ENCODE peak calls at places on chromosomes 6 and 20, in six cellular contexts. One of them, this sample, is unnamed.

GRCh38 chr6:158474961-158475343 is 84.9 kb upstream of the TMEM181 start:
- DNase-seq in K562: no peak
- DNase-seq in HCT116: no peak
- DNase-seq in spleen: no peak
- DNase-seq in upper lobe of left lung: no peak
- DNase-seq in sigmoid colon: no peak
- DNase-seq in this sample: no peak

GRCh38 chr6:4928426-4928825 is 75.4 kb downstream of the RPP40 start:
- DNase-seq in K562: peak
- DNase-seq in HCT116: no peak
- DNase-seq in spleen: no peak
- DNase-seq in upper lobe of left lung: no peak
- DNase-seq in sigmoid colon: no peak
- DNase-seq in this sample: no peak

GRCh38 chr6:169167581-169168301 is 85.9 kb downstream of the THBS2 start:
- DNase-seq in K562: no peak
- DNase-seq in HCT116: peak
- DNase-seq in spleen: no peak
- DNase-seq in upper lobe of left lung: no peak
- DNase-seq in sigmoid colon: peak
- DNase-seq in this sample: no peak

GRCh38 chr20:46914789-46915359 is 20.2 kb downstream of the EYA2 start:
- DNase-seq in K562: no peak
- DNase-seq in HCT116: no peak
- DNase-seq in spleen: no peak
- DNase-seq in upper lobe of left lung: no peak
- DNase-seq in sigmoid colon: peak
- DNase-seq in this sample: no peak

GRCh38 chr6:46233131-46233530 is 62.4 kb upstream of the ENPP5 start:
- DNase-seq in K562: no peak
- DNase-seq in HCT116: no peak
- DNase-seq in spleen: no peak
- DNase-seq in upper lobe of left lung: no peak
- DNase-seq in sigmoid colon: no peak
- DNase-seq in this sample: no peak

GRCh38 chr6:84151669-84152068 is 75.8 kb downstream of the CEP162 start:
- DNase-seq in K562: no peak
- DNase-seq in HCT116: no peak
- DNase-seq in spleen: no peak
- DNase-seq in upper lobe of left lung: no peak
- DNase-seq in sigmoid colon: no peak
- DNase-seq in this sample: no peak

GRCh38 chr6:145569140-145569539 is 166.2 kb downstream of the EPM2A start:
- DNase-seq in K562: no peak
- DNase-seq in HCT116: no peak
- DNase-seq in spleen: no peak
- DNase-seq in upper lobe of left lung: no peak
- DNase-seq in sigmoid colon: no peak
- DNase-seq in this sample: no peak

GRCh38 chr6:89221971-89222887 is 5.1 kb upstream of the GABRR1 start:
- DNase-seq in K562: no peak
- DNase-seq in HCT116: no peak
- DNase-seq in spleen: no peak
- DNase-seq in upper lobe of left lung: no peak
- DNase-seq in sigmoid colon: no peak
- DNase-seq in this sample: no peak

GRCh38 chr20:21496452-21496851 is 17.4 kb downstream of the NKX2-2 start:
- DNase-seq in K562: no peak
- DNase-seq in HCT116: no peak
- DNase-seq in spleen: no peak
- DNase-seq in upper lobe of left lung: no peak
- DNase-seq in sigmoid colon: no peak
- DNase-seq in this sample: no peak

GRCh38 chr6:113969888-113970807 is 800 bp downstream of the HDAC2 start:
- DNase-seq in K562: peak
- DNase-seq in HCT116: no peak
- DNase-seq in spleen: peak
- DNase-seq in upper lobe of left lung: peak
- DNase-seq in sigmoid colon: peak
- DNase-seq in this sample: peak

GRCh38 chr6:4466769-4467480 is 309.3 kb upstream of the CDYL start:
- DNase-seq in K562: no peak
- DNase-seq in HCT116: no peak
- DNase-seq in spleen: no peak
- DNase-seq in upper lobe of left lung: no peak
- DNase-seq in sigmoid colon: no peak
- DNase-seq in this sample: no peak

GRCh38 chr6:7543761-7544424 is 2.4 kb downstream of the DSP start:
- DNase-seq in K562: no peak
- DNase-seq in HCT116: no peak
- DNase-seq in spleen: no peak
- DNase-seq in upper lobe of left lung: no peak
- DNase-seq in sigmoid colon: no peak
- DNase-seq in this sample: no peak

GRCh38 chr20:50282592-50283241 is 92.1 kb downstream of the CEBPB start:
- DNase-seq in K562: no peak
- DNase-seq in HCT116: no peak
- DNase-seq in spleen: no peak
- DNase-seq in upper lobe of left lung: no peak
- DNase-seq in sigmoid colon: no peak
- DNase-seq in this sample: no peak

GRCh38 chr6:4808396-4808795 is 32.2 kb downstream of the CDYL start:
- DNase-seq in K562: no peak
- DNase-seq in HCT116: no peak
- DNase-seq in spleen: no peak
- DNase-seq in upper lobe of left lung: no peak
- DNase-seq in sigmoid colon: no peak
- DNase-seq in this sample: no peak

GRCh38 chr6:125203395-125203794 is 49.8 kb downstream of the TPD52L1 start:
- DNase-seq in K562: peak
- DNase-seq in HCT116: no peak
- DNase-seq in spleen: no peak
- DNase-seq in upper lobe of left lung: no peak
- DNase-seq in sigmoid colon: no peak
- DNase-seq in this sample: no peak

GRCh38 chr6:84667252-84668213 is 96.9 kb downstream of the TBX18 start:
- DNase-seq in K562: no peak
- DNase-seq in HCT116: no peak
- DNase-seq in spleen: no peak
- DNase-seq in upper lobe of left lung: no peak
- DNase-seq in sigmoid colon: no peak
- DNase-seq in this sample: no peak

GRCh38 chr6:38847497-38847896 is 132.4 kb downstream of the DNAH8 start:
- DNase-seq in K562: no peak
- DNase-seq in HCT116: no peak
- DNase-seq in spleen: no peak
- DNase-seq in upper lobe of left lung: no peak
- DNase-seq in sigmoid colon: no peak
- DNase-seq in this sample: no peak

GRCh38 chr6:112665815-112666214 is 318.7 kb downstream of the RFPL4B start:
- DNase-seq in K562: no peak
- DNase-seq in HCT116: no peak
- DNase-seq in spleen: no peak
- DNase-seq in upper lobe of left lung: no peak
- DNase-seq in sigmoid colon: no peak
- DNase-seq in this sample: no peak

GRCh38 chr20:39390186-39390585 is 428.0 kb downstream of the DHX35 start:
- DNase-seq in K562: no peak
- DNase-seq in HCT116: no peak
- DNase-seq in spleen: no peak
- DNase-seq in upper lobe of left lung: no peak
- DNase-seq in sigmoid colon: no peak
- DNase-seq in this sample: no peak

GRCh38 chr20:63900373-63900772 is 5.4 kb downstream of the DNAJC5 start:
- DNase-seq in K562: no peak
- DNase-seq in HCT116: no peak
- DNase-seq in spleen: no peak
- DNase-seq in upper lobe of left lung: no peak
- DNase-seq in sigmoid colon: no peak
- DNase-seq in this sample: no peak

GRCh38 chr6:11653028-11653583 is 115.6 kb downstream of the TMEM170B start:
- DNase-seq in K562: peak
- DNase-seq in HCT116: no peak
- DNase-seq in spleen: no peak
- DNase-seq in upper lobe of left lung: no peak
- DNase-seq in sigmoid colon: no peak
- DNase-seq in this sample: no peak

GRCh38 chr6:118932421-118932820 is 2.5 kb downstream of the MCM9 start:
- DNase-seq in K562: no peak
- DNase-seq in HCT116: no peak
- DNase-seq in spleen: no peak
- DNase-seq in upper lobe of left lung: no peak
- DNase-seq in sigmoid colon: no peak
- DNase-seq in this sample: no peak

GRCh38 chr6:97059473-97059872 is 134.9 kb downstream of the KLHL32 start:
- DNase-seq in K562: peak
- DNase-seq in HCT116: peak
- DNase-seq in spleen: no peak
- DNase-seq in upper lobe of left lung: no peak
- DNase-seq in sigmoid colon: no peak
- DNase-seq in this sample: no peak

GRCh38 chr6:42313038-42313437 is 95.4 kb upstream of the MRPS10 start:
- DNase-seq in K562: no peak
- DNase-seq in HCT116: no peak
- DNase-seq in spleen: no peak
- DNase-seq in upper lobe of left lung: no peak
- DNase-seq in sigmoid colon: no peak
- DNase-seq in this sample: no peak

GRCh38 chr6:135796884-135797283 is 54.6 kb upstream of the PDE7B start:
- DNase-seq in K562: no peak
- DNase-seq in HCT116: no peak
- DNase-seq in spleen: no peak
- DNase-seq in upper lobe of left lung: no peak
- DNase-seq in sigmoid colon: no peak
- DNase-seq in this sample: no peak

DNA sequence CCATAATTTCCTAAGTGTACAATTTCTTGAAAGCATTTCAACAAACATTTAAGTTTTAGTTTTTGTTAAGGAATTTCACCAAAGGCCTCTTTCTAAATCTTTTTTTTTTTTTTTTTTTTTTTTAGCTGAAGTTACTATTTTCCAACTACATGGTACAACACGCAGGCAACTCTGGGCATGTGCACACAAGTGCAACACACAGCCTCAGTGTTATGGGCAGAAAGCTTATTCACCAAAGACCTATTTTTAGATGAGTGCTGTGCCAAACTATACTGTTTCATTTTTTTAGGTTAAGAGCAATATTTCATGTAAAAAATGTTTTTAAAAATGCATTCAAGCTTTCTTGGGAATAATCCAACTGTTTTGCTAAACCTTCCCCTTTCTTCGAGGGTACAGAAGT is 42.0 kb upstream of the MAP3K4 start:
- DNase-seq in K562: no peak
- DNase-seq in HCT116: no peak
- DNase-seq in spleen: no peak
- DNase-seq in upper lobe of left lung: no peak
- DNase-seq in sigmoid colon: no peak
- DNase-seq in this sample: peak
- H3K4me3 ChIP-seq in K562: no peak
- H3K4me3 ChIP-seq in HCT116: no peak
- H3K4me3 ChIP-seq in spleen: no peak
- H3K4me3 ChIP-seq in upper lobe of left lung: no peak
- H3K4me3 ChIP-seq in sigmoid colon: no peak
- H3K4me3 ChIP-seq in this sample: no peak

DNA sequence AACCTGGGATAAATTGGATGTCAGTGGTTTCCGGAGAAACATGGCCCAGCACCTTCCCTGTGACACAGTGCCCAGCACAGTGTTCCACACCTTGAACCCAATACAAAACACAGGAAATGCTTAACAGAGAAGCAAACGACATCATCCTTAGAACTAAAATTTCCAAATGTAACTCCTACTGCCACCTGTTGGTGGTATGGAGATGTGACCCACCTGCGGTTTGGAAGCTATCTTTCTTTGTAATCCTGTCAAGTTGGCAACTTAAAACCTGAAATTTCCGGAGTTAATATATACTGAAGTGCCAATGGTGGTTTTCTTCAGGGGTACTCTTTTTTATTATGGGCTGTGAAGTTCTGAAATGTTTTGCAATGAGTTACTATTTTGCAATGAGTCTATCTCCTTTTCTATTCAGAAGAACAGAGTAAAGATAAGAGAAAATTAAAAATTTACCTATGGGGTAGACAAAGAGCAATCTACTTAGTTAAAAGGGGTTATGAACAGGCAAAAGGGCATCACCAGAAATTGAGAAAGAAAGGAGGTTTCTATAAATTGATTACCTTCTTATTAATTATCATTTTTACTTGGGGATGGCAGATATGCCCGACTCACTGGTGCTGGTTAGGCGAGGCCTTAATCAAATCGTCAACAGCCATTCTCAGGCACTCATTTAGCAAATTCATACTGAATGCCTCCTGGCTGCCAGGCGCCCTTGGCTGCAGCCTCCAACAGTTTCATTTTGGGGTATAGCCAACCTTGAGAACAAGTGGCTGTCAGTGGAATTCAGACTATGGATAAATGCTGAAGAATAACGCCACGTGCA is 658.6 kb downstream of the PTPRT start:
- DNase-seq in K562: peak
- DNase-seq in HCT116: no peak
- DNase-seq in spleen: no peak
- DNase-seq in upper lobe of left lung: no peak
- DNase-seq in sigmoid colon: no peak
- DNase-seq in this sample: no peak
- TF ChIP-seq CTCF in K562: peak
- TF ChIP-seq CTCF in HCT116: peak
- TF ChIP-seq CTCF in spleen: peak
- TF ChIP-seq CTCF in upper lobe of left lung: peak
- TF ChIP-seq CTCF in sigmoid colon: peak
- TF ChIP-seq CTCF in this sample: peak

GRCh38 chr20:3193806-3194616 is 10.5 kb downstream of the DDRGK1 start:
- DNase-seq in K562: no peak
- DNase-seq in HCT116: no peak
- DNase-seq in spleen: peak
- DNase-seq in upper lobe of left lung: no peak
- DNase-seq in sigmoid colon: no peak
- DNase-seq in this sample: no peak

GRCh38 chr20:3194617-3195280 is 9.7 kb downstream of the DDRGK1 start:
- DNase-seq in K562: no peak
- DNase-seq in HCT116: no peak
- DNase-seq in spleen: peak
- DNase-seq in upper lobe of left lung: no peak
- DNase-seq in sigmoid colon: no peak
- DNase-seq in this sample: no peak

GRCh38 chr20:3189561-3190131 is 14.8 kb downstream of the DDRGK1 start:
- DNase-seq in K562: no peak
- DNase-seq in HCT116: no peak
- DNase-seq in spleen: peak
- DNase-seq in upper lobe of left lung: no peak
- DNase-seq in sigmoid colon: no peak
- DNase-seq in this sample: no peak

GRCh38 chr20:3190681-3191111 is 13.8 kb downstream of the DDRGK1 start:
- DNase-seq in K562: no peak
- DNase-seq in HCT116: no peak
- DNase-seq in spleen: peak
- DNase-seq in upper lobe of left lung: no peak
- DNase-seq in sigmoid colon: no peak
- DNase-seq in this sample: no peak

GRCh38 chr20:3192226-3193015 is 12.1 kb downstream of the DDRGK1 start:
- DNase-seq in K562: no peak
- DNase-seq in HCT116: no peak
- DNase-seq in spleen: peak
- DNase-seq in upper lobe of left lung: no peak
- DNase-seq in sigmoid colon: no peak
- DNase-seq in this sample: no peak
- TF ChIP-seq POLR2AphosphoS5 in K562: no peak
- TF ChIP-seq POLR2AphosphoS5 in HCT116: no peak
- TF ChIP-seq POLR2AphosphoS5 in spleen: peak
- TF ChIP-seq POLR2AphosphoS5 in upper lobe of left lung: no peak
- TF ChIP-seq POLR2AphosphoS5 in sigmoid colon: no peak
- TF ChIP-seq POLR2AphosphoS5 in this sample: no peak

GRCh38 chr6:168157272-168158007 is 78.4 kb upstream of the FRMD1 start:
- DNase-seq in K562: no peak
- DNase-seq in HCT116: no peak
- DNase-seq in spleen: no peak
- DNase-seq in upper lobe of left lung: no peak
- DNase-seq in sigmoid colon: peak
- DNase-seq in this sample: peak
- H3K4me3 ChIP-seq in K562: no peak
- H3K4me3 ChIP-seq in HCT116: no peak
- H3K4me3 ChIP-seq in spleen: no peak
- H3K4me3 ChIP-seq in upper lobe of left lung: no peak
- H3K4me3 ChIP-seq in sigmoid colon: peak
- H3K4me3 ChIP-seq in this sample: no peak